ENCODE peak calls at places on chromosomes 1 and 21, in four cellular contexts. U is HepG2, E is ovary, Y is SK-N-SH. I is an unnamed sample.

GRCh38 chr1:43563779-43564616 is 33.3 kb downstream of the PTPRF start:
- DNase-seq in U (no peak), E (peak; percentile 88), Y (peak; percentile 74), I (no peak)

GRCh38 chr1:110084226-110085078 is 14.0 kb upstream of the ALX3 start:
- DNase-seq in U (no peak), E (peak; percentile 80), Y (no peak), I (peak; percentile 12)

GRCh38 chr1:2354511-2355407 is 36.6 kb downstream of the MORN1 start:
- DNase-seq in U (no peak), E (no peak), Y (no peak), I (no peak)

GRCh38 chr1:39818482-39818881 is 29.8 kb upstream of the BMP8B start:
- DNase-seq in U (no peak), E (no peak), Y (no peak), I (no peak)

GRCh38 chr1:115258302-115258866 is 79.7 kb downstream of the NGF start:
- DNase-seq in U (no peak), E (no peak), Y (no peak), I (no peak)

GRCh38 chr1:84479998-84480397 is 932 bp downstream of the RPF1 start:
- DNase-seq in U (no peak), E (no peak), Y (peak; percentile 17), I (no peak)

GRCh38 chr21:43779660-43780059 is 3.6 kb upstream of the CSTB start:
- DNase-seq in U (no peak), E (no peak), Y (no peak), I (no peak)

GRCh38 chr21:34885636-34886553 is 163.2 kb downstream of the RUNX1 start:
- DNase-seq in U (peak; percentile 55), E (peak; percentile 33), Y (no peak), I (no peak)

GRCh38 chr1:100411574-100411973 is 59.3 kb downstream of the CDC14A start:
- DNase-seq in U (no peak), E (no peak), Y (no peak), I (no peak)

GRCh38 chr21:31108969-31109368 is 70.7 kb upstream of the KRTAP19-8 start:
- DNase-seq in U (no peak), E (no peak), Y (peak; percentile 49), I (no peak)

GRCh38 chr1:164803366-164803765 is 244.4 kb downstream of the PBX1 start:
- DNase-seq in U (no peak), E (no peak), Y (no peak), I (no peak)

GRCh38 chr21:35597750-35598339 is 462.5 kb downstream of the SETD4 start:
- DNase-seq in U (no peak), E (no peak), Y (no peak), I (no peak)

GRCh38 chr1:145962157-145963102 is 1.9 kb downstream of the ANKRD34A start:
- DNase-seq in U (no peak), E (peak; percentile 72), Y (peak; percentile 68), I (no peak)
- H3K4me1 ChIP-seq in U (peaks cover 57% of the 10 kb centered on the region), E (peaks cover 1% of the 10 kb centered on the region), Y (peaks cover 45% of the 10 kb centered on the region), I (no peaks in the 10 kb centered on the region)

GRCh38 chr1:8425781-8426161 is 107.9 kb downstream of the SLC45A1 start:
- DNase-seq in U (no peak), E (no peak), Y (no peak), I (no peak)

GRCh38 chr1:8423702-8424538 is 106.0 kb downstream of the SLC45A1 start:
- DNase-seq in U (peak; percentile 71), E (peak; percentile 46), Y (peak; percentile 93), I (no peak)

GRCh38 chr1:8425150-8425780 is 107.4 kb downstream of the SLC45A1 start:
- DNase-seq in U (no peak), E (no peak), Y (no peak), I (no peak)

GRCh38 chr1:8423134-8423701 is 105.3 kb downstream of the SLC45A1 start:
- DNase-seq in U (no peak), E (peak; percentile 42), Y (peak; percentile 71), I (peak; percentile 38)

GRCh38 chr1:8424539-8425116 is 106.7 kb downstream of the SLC45A1 start:
- DNase-seq in U (no peak), E (peak; percentile 45), Y (no peak), I (peak; percentile 35)
- TF ChIP-seq EP300 in U (no peak), E (no peak), Y (no peak), I (peak; percentile 53)

GRCh38 chr1:221983444-221983843 is 241.6 kb upstream of the DUSP10 start:
- DNase-seq in U (no peak), E (no peak), Y (no peak), I (no peak)

DNA sequence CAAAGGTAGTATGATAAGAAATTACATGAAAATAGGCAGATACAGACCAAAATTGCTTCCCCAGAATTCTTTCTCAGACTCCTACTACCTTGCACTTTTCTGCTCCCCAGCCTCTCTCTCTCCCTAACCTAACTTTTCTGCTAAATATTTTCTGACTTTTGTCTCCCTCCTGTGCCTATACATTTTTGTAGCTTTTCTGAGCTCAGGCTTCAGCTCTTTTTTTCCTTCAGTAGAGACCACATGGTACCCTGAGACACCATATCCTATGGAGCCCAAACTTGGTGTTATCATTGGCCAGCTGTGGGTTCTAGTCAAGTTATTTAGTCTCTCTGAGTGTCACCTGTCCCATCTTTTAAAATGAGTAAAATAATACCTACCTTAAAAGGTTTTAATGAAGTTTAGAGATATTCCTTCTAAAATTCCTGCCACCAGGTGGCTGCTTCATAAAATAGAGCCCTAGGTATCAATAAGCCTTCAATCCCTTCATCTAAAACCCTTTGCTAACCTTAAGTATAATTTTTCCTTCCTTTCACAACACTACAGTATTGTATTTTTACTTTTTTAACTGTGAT is 237.7 kb upstream of the DUSP10 start:
- DNase-seq in U (peak; percentile 12), E (no peak), Y (no peak), I (no peak)
- TF ChIP-seq CTCF in U (no peak), E (no peak), Y (peak; percentile 55), I (no peak)

GRCh38 chr1:23911924-23912323 is 1.2 kb downstream of the CNR2 start:
- DNase-seq in U (no peak), E (no peak), Y (no peak), I (no peak)

GRCh38 chr1:23915470-23915869 is 2.3 kb upstream of the CNR2 start:
- DNase-seq in U (no peak), E (no peak), Y (no peak), I (no peak)

GRCh38 chr1:23914921-23915320 is 1.8 kb upstream of the CNR2 start:
- DNase-seq in U (no peak), E (no peak), Y (no peak), I (no peak)

GRCh38 chr1:23913212-23913880 is at the start of gene CNR2:
- DNase-seq in U (no peak), E (no peak), Y (no peak), I (no peak)

GRCh38 chr1:23916209-23917131 is 3.3 kb upstream of the CNR2 start:
- DNase-seq in U (peak; percentile 60), E (peak; percentile 59), Y (peak; percentile 85), I (no peak)
- H3K4me1 ChIP-seq in U (peaks cover 39% of the 10 kb centered on the region), E (peaks cover 2% of the 10 kb centered on the region), Y (peaks cover 6% of the 10 kb centered on the region), I (no peaks in the 10 kb centered on the region)

DNA sequence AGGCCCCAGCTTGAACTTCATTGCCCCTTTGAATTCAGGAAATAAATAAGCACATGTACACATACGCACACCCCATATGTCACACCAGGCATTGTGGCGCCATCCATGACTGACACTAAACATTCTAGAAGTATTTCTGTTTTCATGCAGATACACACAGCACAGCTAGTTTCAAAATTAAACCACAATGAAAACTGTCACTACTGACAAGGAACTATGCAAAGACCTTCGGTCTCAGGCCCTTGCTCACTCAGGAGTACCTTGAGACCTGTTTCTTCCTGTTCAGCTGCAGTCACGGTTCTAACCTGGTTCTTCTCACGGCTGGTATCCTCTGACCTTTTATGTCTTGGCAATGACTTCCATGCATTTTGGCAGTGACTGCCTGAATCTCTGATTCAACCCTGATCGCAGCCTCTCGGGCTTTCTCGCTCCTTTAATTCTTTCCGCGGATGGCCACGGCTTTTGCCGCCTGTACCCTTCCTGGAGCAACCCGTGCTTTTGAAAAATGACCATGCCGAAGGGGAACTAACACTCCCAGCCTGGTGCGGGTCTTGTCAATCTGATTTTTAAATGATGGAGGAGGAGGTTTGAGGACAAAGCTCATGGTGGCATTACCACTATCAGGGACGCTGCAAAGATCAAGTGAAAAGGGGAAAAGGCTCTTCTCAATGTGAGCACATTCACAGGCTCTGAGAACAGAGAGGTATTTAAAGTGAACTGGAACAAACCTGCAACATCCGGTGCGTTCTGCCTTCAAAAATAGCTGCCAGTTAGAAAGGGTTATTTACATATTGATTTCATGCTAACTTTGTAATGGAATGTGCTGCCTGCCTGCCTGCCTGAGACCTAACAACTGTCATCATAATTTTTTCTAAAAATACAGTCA is 384.6 kb downstream of the RRAGC start:
- DNase-seq in U (no peak), E (no peak), Y (no peak), I (no peak)
- TF ChIP-seq EP300 in U (no peak), E (no peak), Y (no peak), I (no peak)

GRCh38 chr1:212613440-212614335 is 5.1 kb downstream of the ATF3 start:
- DNase-seq in U (no peak), E (no peak), Y (no peak), I (no peak)
- TF ChIP-seq CTCF in U (no peak), E (no peak), Y (no peak), I (no peak)

GRCh38 chr1:12615916-12616708 is 1.9 kb downstream of the DHRS3 start:
- DNase-seq in U (peak; percentile 97), E (no peak), Y (no peak), I (peak; percentile 45)
- H3K4me1 ChIP-seq in U (peaks cover 59% of the 10 kb centered on the region), E (peaks cover 5% of the 10 kb centered on the region), Y (peaks cover 34% of the 10 kb centered on the region), I (peaks cover 31% of the 10 kb centered on the region)

GRCh38 chr1:178724734-178725602 is at the start of gene RALGPS2:
- DNase-seq in U (peak; percentile 58), E (peak; percentile 71), Y (peak; percentile 96), I (peak; percentile 40)
- TF ChIP-seq EP300 in U (no peak), E (no peak), Y (no peak), I (no peak)

GRCh38 chr1:54545916-54546635 is 2.0 kb upstream of the ACOT11 start:
- DNase-seq in U (no peak), E (no peak), Y (no peak), I (no peak)

GRCh38 chr1:54540891-54541290 is 7.1 kb upstream of the ACOT11 start:
- DNase-seq in U (no peak), E (no peak), Y (no peak), I (no peak)

GRCh38 chr1:54543729-54544496 is 4.1 kb upstream of the ACOT11 start:
- DNase-seq in U (no peak), E (no peak), Y (peak; percentile 78), I (no peak)

GRCh38 chr1:54542962-54543539 is 5.0 kb upstream of the ACOT11 start:
- DNase-seq in U (no peak), E (no peak), Y (no peak), I (no peak)

GRCh38 chr1:54542120-54542961 is 5.7 kb upstream of the ACOT11 start:
- DNase-seq in U (peak; percentile 81), E (peak; percentile 73), Y (peak; percentile 86), I (no peak)
- TF ChIP-seq CTCF in U (peak; percentile 46), E (no peak), Y (no peak), I (no peak)

DNA sequence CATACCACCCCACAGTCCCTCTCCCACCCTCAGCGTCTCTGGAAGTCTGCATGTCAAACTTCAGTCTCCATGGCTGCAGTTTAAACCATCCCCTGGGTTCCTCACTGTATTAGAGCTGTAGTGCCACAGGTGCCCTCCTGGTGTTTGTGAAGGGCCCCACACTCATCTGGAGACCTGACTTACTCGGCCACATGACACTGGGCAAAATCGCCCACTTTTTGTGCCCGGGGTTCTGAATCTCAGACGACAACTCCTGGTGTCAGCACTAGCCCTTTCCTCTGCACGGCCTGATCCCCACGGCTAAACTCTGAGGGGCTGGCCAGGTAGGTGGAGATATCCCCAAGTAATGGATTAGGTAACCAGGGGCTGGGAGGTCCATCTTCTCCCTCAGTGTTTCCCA is 6.5 kb downstream of the INKA2 start:
- DNase-seq in U (no peak), E (no peak), Y (no peak), I (no peak)
- H3K4me1 ChIP-seq in U (peaks cover 78% of the 10 kb centered on the region), E (peaks cover 16% of the 10 kb centered on the region), Y (peaks cover 2% of the 10 kb centered on the region), I (peaks cover 70% of the 10 kb centered on the region)